ENCODE peak calls at places on chromosomes 3 and 15, in six cellular contexts. One of them, this sample, is unnamed.

GRCh38 chr3:69698728-69699127 is 40.5 kb upstream of the MITF start:
- DNase-seq in HepG2: no peak
- DNase-seq in GM12878: no peak
- DNase-seq in K562: no peak
- DNase-seq in H1: no peak
- DNase-seq in GM12891: no peak
- DNase-seq in this sample: no peak

GRCh38 chr15:94397377-94397776 is 166.0 kb downstream of the MCTP2 start:
- DNase-seq in GM12878: no peak
- DNase-seq in K562: no peak
- DNase-seq in H1: no peak
- DNase-seq in HepG2: no peak
- DNase-seq in GM12891: no peak
- DNase-seq in this sample: no peak

GRCh38 chr3:72338942-72339749 is 509.1 kb downstream of the SHQ1 start:
- DNase-seq in GM12878: peak
- DNase-seq in HepG2: peak
- DNase-seq in H1: no peak
- DNase-seq in K562: peak
- DNase-seq in GM12891: no peak
- DNase-seq in this sample: no peak

GRCh38 chr3:170062769-170063168 is 25.0 kb downstream of the GPR160 start:
- DNase-seq in H1: peak
- DNase-seq in GM12891: no peak
- DNase-seq in GM12878: no peak
- DNase-seq in HepG2: no peak
- DNase-seq in K562: no peak
- DNase-seq in this sample: no peak

GRCh38 chr3:115040673-115041286 is 106.3 kb downstream of the ZBTB20 start:
- DNase-seq in GM12878: peak
- DNase-seq in GM12891: no peak
- DNase-seq in HepG2: peak
- DNase-seq in H1: no peak
- DNase-seq in K562: peak
- DNase-seq in this sample: no peak

GRCh38 chr15:73338058-73338457 is 30.7 kb downstream of the HCN4 start:
- DNase-seq in GM12878: no peak
- DNase-seq in K562: no peak
- DNase-seq in GM12891: no peak
- DNase-seq in HepG2: no peak
- DNase-seq in H1: no peak
- DNase-seq in this sample: no peak

GRCh38 chr15:81362790-81363189 is 11.2 kb downstream of the TMC3 start:
- DNase-seq in H1: no peak
- DNase-seq in K562: no peak
- DNase-seq in GM12891: no peak
- DNase-seq in HepG2: no peak
- DNase-seq in GM12878: no peak
- DNase-seq in this sample: no peak

GRCh38 chr15:85154061-85154460 is 172.4 kb downstream of the PDE8A start:
- DNase-seq in HepG2: no peak
- DNase-seq in H1: no peak
- DNase-seq in GM12878: no peak
- DNase-seq in K562: peak
- DNase-seq in GM12891: no peak
- DNase-seq in this sample: no peak

GRCh38 chr15:44319385-44319784 is 30.9 kb downstream of the GOLM2 start:
- DNase-seq in K562: peak
- DNase-seq in GM12878: peak
- DNase-seq in HepG2: no peak
- DNase-seq in GM12891: no peak
- DNase-seq in H1: no peak
- DNase-seq in this sample: no peak

GRCh38 chr15:70535071-70535954 is 228.0 kb downstream of the UACA start:
- DNase-seq in H1: peak
- DNase-seq in K562: no peak
- DNase-seq in GM12891: peak
- DNase-seq in GM12878: no peak
- DNase-seq in HepG2: no peak
- DNase-seq in this sample: no peak
- TF ChIP-seq TAF1 in H1: no peak
- TF ChIP-seq TAF1 in K562: no peak
- TF ChIP-seq TAF1 in GM12891: no peak
- TF ChIP-seq TAF1 in GM12878: no peak
- TF ChIP-seq TAF1 in HepG2: no peak
- TF ChIP-seq TAF1 in this sample: no peak

GRCh38 chr3:32983124-32983523 is 31.7 kb downstream of the CCR4 start:
- DNase-seq in GM12891: no peak
- DNase-seq in GM12878: no peak
- DNase-seq in HepG2: no peak
- DNase-seq in K562: no peak
- DNase-seq in H1: no peak
- DNase-seq in this sample: no peak
- TF ChIP-seq POLR2A in GM12891: no peak
- TF ChIP-seq POLR2A in GM12878: no peak
- TF ChIP-seq POLR2A in HepG2: no peak
- TF ChIP-seq POLR2A in K562: no peak
- TF ChIP-seq POLR2A in H1: no peak
- TF ChIP-seq POLR2A in this sample: no peak

GRCh38 chr15:67696087-67696486 is 129.2 kb upstream of the SKOR1 start:
- DNase-seq in K562: no peak
- DNase-seq in GM12878: no peak
- DNase-seq in GM12891: no peak
- DNase-seq in HepG2: no peak
- DNase-seq in H1: no peak
- DNase-seq in this sample: no peak

GRCh38 chr15:67685716-67686115 is 139.6 kb upstream of the SKOR1 start:
- DNase-seq in GM12891: no peak
- DNase-seq in HepG2: no peak
- DNase-seq in GM12878: no peak
- DNase-seq in K562: no peak
- DNase-seq in H1: no peak
- DNase-seq in this sample: no peak

GRCh38 chr15:67692573-67692972 is 132.7 kb upstream of the SKOR1 start:
- DNase-seq in HepG2: no peak
- DNase-seq in GM12891: no peak
- DNase-seq in GM12878: no peak
- DNase-seq in H1: no peak
- DNase-seq in K562: no peak
- DNase-seq in this sample: no peak

GRCh38 chr15:67691450-67691849 is 133.9 kb upstream of the SKOR1 start:
- DNase-seq in GM12891: no peak
- DNase-seq in H1: no peak
- DNase-seq in K562: no peak
- DNase-seq in GM12878: no peak
- DNase-seq in HepG2: no peak
- DNase-seq in this sample: no peak

DNA sequence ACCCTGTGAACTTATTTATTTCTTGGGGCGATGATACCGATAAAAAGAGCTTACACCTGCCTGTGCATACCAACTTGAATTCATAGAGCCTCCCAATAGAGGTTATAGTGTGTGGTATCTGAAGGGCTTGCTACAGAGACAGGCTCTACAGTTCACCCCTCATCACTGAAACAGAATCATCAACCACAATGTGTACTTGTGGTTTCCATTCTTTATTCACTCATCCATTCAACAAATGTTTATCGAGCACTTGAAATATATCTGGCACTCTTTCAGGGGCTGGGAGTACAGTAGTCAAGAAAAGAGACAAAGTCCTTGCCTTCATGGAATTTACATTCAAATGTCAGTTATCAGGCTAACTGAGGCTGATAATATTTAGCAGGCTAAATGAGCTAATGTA is 134.4 kb upstream of the SKOR1 start:
- DNase-seq in K562: no peak
- DNase-seq in HepG2: peak
- DNase-seq in GM12878: no peak
- DNase-seq in GM12891: no peak
- DNase-seq in H1: no peak
- DNase-seq in this sample: no peak
- TF ChIP-seq TAF1 in K562: no peak
- TF ChIP-seq TAF1 in HepG2: no peak
- TF ChIP-seq TAF1 in GM12878: no peak
- TF ChIP-seq TAF1 in GM12891: no peak
- TF ChIP-seq TAF1 in H1: no peak
- TF ChIP-seq TAF1 in this sample: no peak

GRCh38 chr15:24957691-24958090 is 2.9 kb downstream of the SNRPN start:
- DNase-seq in H1: no peak
- DNase-seq in GM12878: no peak
- DNase-seq in K562: no peak
- DNase-seq in GM12891: no peak
- DNase-seq in HepG2: no peak
- DNase-seq in this sample: no peak

GRCh38 chr15:24954783-24955548 is at the start of the genes SNRPN and SNURF:
- DNase-seq in GM12878: peak
- DNase-seq in H1: peak
- DNase-seq in GM12891: peak
- DNase-seq in K562: no peak
- DNase-seq in HepG2: peak
- DNase-seq in this sample: peak

GRCh38 chr15:24961967-24962366 is 7.2 kb downstream of the SNRPN start:
- DNase-seq in GM12891: no peak
- DNase-seq in K562: no peak
- DNase-seq in H1: no peak
- DNase-seq in GM12878: no peak
- DNase-seq in HepG2: no peak
- DNase-seq in this sample: no peak

GRCh38 chr15:24955549-24955929 is 752 bp downstream of the SNRPN start:
- DNase-seq in H1: peak
- DNase-seq in K562: no peak
- DNase-seq in GM12891: no peak
- DNase-seq in HepG2: no peak
- DNase-seq in GM12878: no peak
- DNase-seq in this sample: peak

DNA sequence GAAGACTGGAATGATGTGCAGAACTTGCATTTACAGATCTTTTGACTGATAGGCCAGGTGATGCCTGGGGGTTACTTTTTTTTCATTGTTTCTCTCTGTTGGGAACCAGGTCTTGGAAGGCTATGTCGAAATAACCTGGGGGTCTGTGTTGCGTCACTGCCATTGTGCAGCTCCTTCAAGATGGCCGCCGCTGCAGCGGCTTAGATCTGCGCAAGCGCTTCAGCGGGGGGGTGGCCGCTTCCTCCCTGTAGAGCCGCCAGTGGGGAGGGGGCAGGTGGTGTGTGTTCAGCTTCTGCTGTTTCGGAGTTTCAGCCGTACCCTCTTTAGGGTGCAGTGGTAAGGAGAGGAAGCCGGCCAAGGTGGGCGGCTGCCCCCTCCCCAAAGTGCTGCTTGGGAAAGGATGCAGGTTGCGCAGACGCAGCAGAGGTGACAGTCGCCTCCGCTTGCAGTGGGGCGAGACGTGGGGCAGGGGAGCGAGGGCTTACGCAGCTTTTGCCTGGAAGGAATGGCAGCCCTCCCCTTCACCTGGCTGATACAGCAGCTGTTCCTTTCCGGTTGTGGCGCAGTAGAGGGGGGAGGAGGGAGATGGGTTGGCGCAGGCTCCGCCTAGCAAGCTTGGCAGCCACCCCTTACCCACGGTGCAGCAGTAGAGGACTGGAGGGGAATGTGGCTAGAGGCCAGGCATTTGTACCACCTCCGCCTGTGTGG is 1.5 kb downstream of the SNRPN start:
- DNase-seq in K562: peak
- DNase-seq in H1: peak
- DNase-seq in GM12891: peak
- DNase-seq in HepG2: peak
- DNase-seq in GM12878: peak
- DNase-seq in this sample: peak
- TF ChIP-seq POLR2A in K562: no peak
- TF ChIP-seq POLR2A in H1: peak
- TF ChIP-seq POLR2A in GM12891: peak
- TF ChIP-seq POLR2A in HepG2: peak
- TF ChIP-seq POLR2A in GM12878: peak
- TF ChIP-seq POLR2A in this sample: peak

DNA sequence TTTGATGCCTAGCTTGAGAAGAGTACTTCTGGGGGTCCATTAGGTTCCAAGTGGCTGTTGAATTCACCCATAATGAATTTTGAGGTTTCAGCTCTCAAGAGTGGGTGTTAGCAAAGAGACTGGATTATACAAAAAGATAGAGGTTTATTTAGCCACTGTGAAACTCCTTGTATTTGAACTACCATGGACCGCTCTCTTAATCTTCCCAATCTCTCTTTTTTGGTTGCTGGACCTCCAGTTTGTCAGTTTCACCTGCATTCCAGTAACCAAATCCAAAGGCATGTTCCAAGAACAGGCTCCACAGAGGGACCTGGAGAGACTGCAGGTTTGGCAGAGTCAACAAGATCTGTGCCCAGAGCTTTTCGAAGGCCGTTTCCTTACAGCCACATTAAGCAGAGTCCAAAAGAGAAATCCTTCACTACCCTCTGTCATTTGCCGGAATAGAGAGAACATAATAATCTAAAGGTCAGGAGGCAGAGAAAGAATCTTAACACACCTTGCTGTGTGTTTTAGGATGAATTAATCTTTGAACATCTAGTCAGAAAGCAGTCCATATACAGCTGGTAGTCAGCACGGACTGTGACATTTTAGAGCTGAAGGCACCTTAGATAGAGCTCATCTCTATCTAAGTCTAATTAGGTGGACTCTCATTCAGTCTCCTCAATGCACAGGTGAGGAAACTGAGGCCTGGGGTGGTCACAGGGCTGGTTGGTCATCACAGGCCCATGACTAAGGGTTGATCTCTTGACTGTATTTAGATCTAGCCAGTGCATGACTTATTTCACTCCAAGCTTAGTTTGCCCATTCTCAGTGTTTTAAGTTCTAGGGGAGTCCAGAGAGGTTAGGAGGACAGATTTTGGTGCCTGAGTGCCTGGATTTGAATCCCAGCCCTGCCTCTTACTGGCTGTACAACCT is 1.3 kb downstream of the ABHD2 start:
- DNase-seq in H1: no peak
- DNase-seq in K562: no peak
- DNase-seq in GM12878: no peak
- DNase-seq in GM12891: no peak
- DNase-seq in HepG2: no peak
- DNase-seq in this sample: no peak
- TF ChIP-seq TAF1 in H1: no peak
- TF ChIP-seq TAF1 in K562: no peak
- TF ChIP-seq TAF1 in GM12878: no peak
- TF ChIP-seq TAF1 in GM12891: no peak
- TF ChIP-seq TAF1 in HepG2: no peak
- TF ChIP-seq TAF1 in this sample: no peak

This sample was measured in GM12892.